ENCODE peak calls at places on chromosomes 2 and 18, in nine cellular contexts. One of them, this sample, is unnamed.

GRCh38 chr2:42618972-42619371 is 50.5 kb downstream of the MTA3 start:
- DNase-seq in brain microvascular endothelial cell: peak
- DNase-seq in PC-3: peak
- DNase-seq in sigmoid colon: no peak
- DNase-seq in HFFc6: peak
- DNase-seq in mucosa of descending colon: no peak
- DNase-seq in CD8-positive, alpha-beta T cell: no peak
- DNase-seq in neural progenitor cell: no peak
- DNase-seq in cardiac fibroblast: peak
- DNase-seq in this sample: peak

GRCh38 chr2:128414946-128415767 is 96.5 kb upstream of the HS6ST1 start:
- DNase-seq in mucosa of descending colon: no peak
- DNase-seq in brain microvascular endothelial cell: no peak
- DNase-seq in CD8-positive, alpha-beta T cell: no peak
- DNase-seq in sigmoid colon: no peak
- DNase-seq in PC-3: no peak
- DNase-seq in HFFc6: no peak
- DNase-seq in cardiac fibroblast: no peak
- DNase-seq in neural progenitor cell: no peak
- DNase-seq in this sample: no peak

GRCh38 chr18:42860011-42860410 is 255.5 kb downstream of the RIT2 start:
- DNase-seq in mucosa of descending colon: no peak
- DNase-seq in sigmoid colon: no peak
- DNase-seq in neural progenitor cell: no peak
- DNase-seq in CD8-positive, alpha-beta T cell: no peak
- DNase-seq in cardiac fibroblast: peak
- DNase-seq in HFFc6: no peak
- DNase-seq in brain microvascular endothelial cell: peak
- DNase-seq in PC-3: no peak
- DNase-seq in this sample: no peak

GRCh38 chr2:55493220-55493619 is 26.3 kb upstream of the CFAP36 start:
- DNase-seq in HFFc6: no peak
- DNase-seq in CD8-positive, alpha-beta T cell: no peak
- DNase-seq in brain microvascular endothelial cell: no peak
- DNase-seq in sigmoid colon: no peak
- DNase-seq in cardiac fibroblast: peak
- DNase-seq in neural progenitor cell: no peak
- DNase-seq in mucosa of descending colon: no peak
- DNase-seq in PC-3: peak
- DNase-seq in this sample: no peak

GRCh38 chr2:85998071-85998991 is 107.4 kb downstream of the POLR1A start:
- DNase-seq in sigmoid colon: peak
- DNase-seq in cardiac fibroblast: peak
- DNase-seq in neural progenitor cell: peak
- DNase-seq in HFFc6: peak
- DNase-seq in brain microvascular endothelial cell: peak
- DNase-seq in mucosa of descending colon: no peak
- DNase-seq in CD8-positive, alpha-beta T cell: no peak
- DNase-seq in PC-3: no peak
- DNase-seq in this sample: no peak

GRCh38 chr2:45285791-45286390 is 276.6 kb upstream of the SIX2 start:
- DNase-seq in PC-3: no peak
- DNase-seq in sigmoid colon: no peak
- DNase-seq in brain microvascular endothelial cell: peak
- DNase-seq in cardiac fibroblast: peak
- DNase-seq in mucosa of descending colon: no peak
- DNase-seq in CD8-positive, alpha-beta T cell: no peak
- DNase-seq in HFFc6: no peak
- DNase-seq in neural progenitor cell: no peak
- DNase-seq in this sample: no peak

GRCh38 chr2:39007875-39008504 is 112.9 kb downstream of the SOS1 start:
- DNase-seq in HFFc6: no peak
- DNase-seq in brain microvascular endothelial cell: no peak
- DNase-seq in neural progenitor cell: no peak
- DNase-seq in PC-3: no peak
- DNase-seq in mucosa of descending colon: no peak
- DNase-seq in cardiac fibroblast: no peak
- DNase-seq in CD8-positive, alpha-beta T cell: no peak
- DNase-seq in sigmoid colon: no peak
- DNase-seq in this sample: no peak

GRCh38 chr18:13823707-13824395 is at the start of gene MC5R:
- DNase-seq in HFFc6: no peak
- DNase-seq in mucosa of descending colon: no peak
- DNase-seq in brain microvascular endothelial cell: peak
- DNase-seq in PC-3: peak
- DNase-seq in CD8-positive, alpha-beta T cell: peak
- DNase-seq in sigmoid colon: no peak
- DNase-seq in cardiac fibroblast: peak
- DNase-seq in neural progenitor cell: peak
- DNase-seq in this sample: no peak

GRCh38 chr2:99957724-99958123 is 184.7 kb downstream of the AFF3 start:
- DNase-seq in sigmoid colon: no peak
- DNase-seq in brain microvascular endothelial cell: no peak
- DNase-seq in mucosa of descending colon: no peak
- DNase-seq in PC-3: no peak
- DNase-seq in CD8-positive, alpha-beta T cell: no peak
- DNase-seq in neural progenitor cell: no peak
- DNase-seq in HFFc6: peak
- DNase-seq in cardiac fibroblast: no peak
- DNase-seq in this sample: no peak

GRCh38 chr18:38077219-38077618 is 511.6 kb upstream of the CELF4 start:
- DNase-seq in cardiac fibroblast: no peak
- DNase-seq in HFFc6: no peak
- DNase-seq in mucosa of descending colon: no peak
- DNase-seq in sigmoid colon: no peak
- DNase-seq in neural progenitor cell: peak
- DNase-seq in brain microvascular endothelial cell: no peak
- DNase-seq in PC-3: no peak
- DNase-seq in CD8-positive, alpha-beta T cell: no peak
- DNase-seq in this sample: no peak

GRCh38 chr2:237546040-237546875 is 20.1 kb upstream of the PRLH start:
- DNase-seq in neural progenitor cell: no peak
- DNase-seq in CD8-positive, alpha-beta T cell: no peak
- DNase-seq in mucosa of descending colon: no peak
- DNase-seq in PC-3: no peak
- DNase-seq in brain microvascular endothelial cell: no peak
- DNase-seq in cardiac fibroblast: no peak
- DNase-seq in sigmoid colon: no peak
- DNase-seq in HFFc6: no peak
- DNase-seq in this sample: no peak

GRCh38 chr2:60555066-60555793 is 1.8 kb upstream of the BCL11A start:
- DNase-seq in neural progenitor cell: peak
- DNase-seq in mucosa of descending colon: peak
- DNase-seq in sigmoid colon: peak
- DNase-seq in CD8-positive, alpha-beta T cell: no peak
- DNase-seq in brain microvascular endothelial cell: no peak
- DNase-seq in PC-3: peak
- DNase-seq in cardiac fibroblast: peak
- DNase-seq in HFFc6: peak
- DNase-seq in this sample: no peak

GRCh38 chr2:10831387-10831985 is 18.9 kb upstream of the PDIA6 start:
- DNase-seq in PC-3: no peak
- DNase-seq in sigmoid colon: no peak
- DNase-seq in neural progenitor cell: no peak
- DNase-seq in mucosa of descending colon: no peak
- DNase-seq in HFFc6: no peak
- DNase-seq in CD8-positive, alpha-beta T cell: no peak
- DNase-seq in cardiac fibroblast: no peak
- DNase-seq in brain microvascular endothelial cell: no peak
- DNase-seq in this sample: no peak

GRCh38 chr2:20106746-20107145 is 55.3 kb upstream of the LAPTM4A start:
- DNase-seq in neural progenitor cell: peak
- DNase-seq in brain microvascular endothelial cell: no peak
- DNase-seq in PC-3: peak
- DNase-seq in CD8-positive, alpha-beta T cell: no peak
- DNase-seq in mucosa of descending colon: no peak
- DNase-seq in cardiac fibroblast: peak
- DNase-seq in HFFc6: no peak
- DNase-seq in sigmoid colon: no peak
- DNase-seq in this sample: no peak

GRCh38 chr2:178829299-178829698 is 22.1 kb upstream of the TTN start:
- DNase-seq in PC-3: no peak
- DNase-seq in sigmoid colon: no peak
- DNase-seq in cardiac fibroblast: no peak
- DNase-seq in brain microvascular endothelial cell: peak
- DNase-seq in HFFc6: no peak
- DNase-seq in CD8-positive, alpha-beta T cell: no peak
- DNase-seq in neural progenitor cell: no peak
- DNase-seq in mucosa of descending colon: no peak
- DNase-seq in this sample: no peak

GRCh38 chr2:8088810-8089209 is 593.0 kb upstream of the ID2 start:
- DNase-seq in PC-3: no peak
- DNase-seq in HFFc6: no peak
- DNase-seq in cardiac fibroblast: no peak
- DNase-seq in mucosa of descending colon: no peak
- DNase-seq in neural progenitor cell: no peak
- DNase-seq in sigmoid colon: no peak
- DNase-seq in CD8-positive, alpha-beta T cell: no peak
- DNase-seq in brain microvascular endothelial cell: no peak
- DNase-seq in this sample: no peak

GRCh38 chr2:163142618-163143017 is 304.1 kb upstream of the KCNH7 start:
- DNase-seq in CD8-positive, alpha-beta T cell: no peak
- DNase-seq in neural progenitor cell: no peak
- DNase-seq in brain microvascular endothelial cell: no peak
- DNase-seq in mucosa of descending colon: no peak
- DNase-seq in PC-3: no peak
- DNase-seq in cardiac fibroblast: no peak
- DNase-seq in sigmoid colon: no peak
- DNase-seq in HFFc6: no peak
- DNase-seq in this sample: no peak

GRCh38 chr2:130823886-130824491 is 12.7 kb upstream of the ARHGEF4 start:
- DNase-seq in PC-3: no peak
- DNase-seq in brain microvascular endothelial cell: no peak
- DNase-seq in HFFc6: no peak
- DNase-seq in sigmoid colon: no peak
- DNase-seq in CD8-positive, alpha-beta T cell: no peak
- DNase-seq in mucosa of descending colon: no peak
- DNase-seq in cardiac fibroblast: no peak
- DNase-seq in neural progenitor cell: no peak
- DNase-seq in this sample: no peak

GRCh38 chr2:160389875-160390274 is 103.7 kb downstream of the RBMS1 start:
- DNase-seq in mucosa of descending colon: no peak
- DNase-seq in brain microvascular endothelial cell: no peak
- DNase-seq in HFFc6: no peak
- DNase-seq in cardiac fibroblast: peak
- DNase-seq in CD8-positive, alpha-beta T cell: no peak
- DNase-seq in PC-3: no peak
- DNase-seq in sigmoid colon: no peak
- DNase-seq in neural progenitor cell: no peak
- DNase-seq in this sample: peak

DNA sequence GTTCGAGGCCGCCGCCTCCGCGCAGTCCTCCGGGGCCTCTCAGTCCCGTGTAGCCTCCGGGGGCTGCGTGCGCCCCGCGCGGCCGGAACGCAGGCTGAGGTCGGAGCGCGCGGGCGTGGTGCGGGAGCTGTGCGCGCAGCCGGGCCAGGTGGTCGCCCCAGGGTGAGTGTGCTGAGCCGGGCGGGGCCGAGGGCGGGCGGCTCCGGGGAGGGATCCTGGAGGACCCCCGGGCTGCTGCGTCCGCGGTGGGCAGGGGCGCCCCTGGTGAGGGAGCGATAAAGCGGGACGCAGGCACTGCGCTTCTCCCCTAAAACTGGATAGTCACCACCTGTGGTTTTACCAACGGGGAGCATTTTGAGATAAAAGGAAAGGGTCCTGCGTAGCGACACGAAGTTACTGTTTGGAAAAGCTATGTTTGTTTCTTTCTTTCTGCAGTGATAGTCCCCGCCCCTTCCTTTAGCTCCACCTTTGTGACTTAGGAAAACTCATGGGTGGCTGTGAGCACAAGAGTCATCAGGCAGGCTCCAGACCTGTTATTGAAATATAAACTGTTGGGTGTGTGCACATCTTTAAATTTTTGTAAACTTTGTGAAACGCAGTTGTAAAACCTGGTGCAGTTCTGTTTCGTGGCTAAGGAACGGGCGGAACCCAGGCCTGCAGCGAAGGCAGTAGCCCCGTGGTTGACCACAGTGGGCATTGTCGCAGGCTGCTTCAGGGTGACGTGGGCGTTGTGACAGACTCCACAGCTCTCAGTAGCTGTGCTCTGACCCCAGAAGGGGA is 687 bp downstream of the CTDP1 start:
- DNase-seq in CD8-positive, alpha-beta T cell: peak
- DNase-seq in sigmoid colon: no peak
- DNase-seq in neural progenitor cell: peak
- DNase-seq in HFFc6: peak
- DNase-seq in brain microvascular endothelial cell: peak
- DNase-seq in PC-3: peak
- DNase-seq in cardiac fibroblast: peak
- DNase-seq in mucosa of descending colon: peak
- DNase-seq in this sample: no peak
- TF ChIP-seq CTCF in CD8-positive, alpha-beta T cell: no peak
- TF ChIP-seq CTCF in sigmoid colon: no peak
- TF ChIP-seq CTCF in neural progenitor cell: peak
- TF ChIP-seq CTCF in HFFc6: peak
- TF ChIP-seq CTCF in brain microvascular endothelial cell: no peak
- TF ChIP-seq CTCF in PC-3: no peak
- TF ChIP-seq CTCF in cardiac fibroblast: no peak
- TF ChIP-seq CTCF in mucosa of descending colon: no peak
- TF ChIP-seq CTCF in this sample: no peak

GRCh38 chr18:7872569-7872968 is 305.5 kb downstream of the PTPRM start:
- DNase-seq in cardiac fibroblast: peak
- DNase-seq in sigmoid colon: no peak
- DNase-seq in mucosa of descending colon: no peak
- DNase-seq in neural progenitor cell: no peak
- DNase-seq in HFFc6: peak
- DNase-seq in PC-3: peak
- DNase-seq in CD8-positive, alpha-beta T cell: no peak
- DNase-seq in brain microvascular endothelial cell: peak
- DNase-seq in this sample: no peak
- TF ChIP-seq CTCF in cardiac fibroblast: peak
- TF ChIP-seq CTCF in sigmoid colon: no peak
- TF ChIP-seq CTCF in mucosa of descending colon: no peak
- TF ChIP-seq CTCF in neural progenitor cell: no peak
- TF ChIP-seq CTCF in HFFc6: peak
- TF ChIP-seq CTCF in PC-3: peak
- TF ChIP-seq CTCF in CD8-positive, alpha-beta T cell: no peak
- TF ChIP-seq CTCF in brain microvascular endothelial cell: peak
- TF ChIP-seq CTCF in this sample: peak

GRCh38 chr2:27441958-27442281 is 261 bp upstream of the KRTCAP3 start:
- DNase-seq in brain microvascular endothelial cell: no peak
- DNase-seq in sigmoid colon: no peak
- DNase-seq in cardiac fibroblast: no peak
- DNase-seq in neural progenitor cell: no peak
- DNase-seq in CD8-positive, alpha-beta T cell: no peak
- DNase-seq in mucosa of descending colon: no peak
- DNase-seq in PC-3: no peak
- DNase-seq in HFFc6: no peak
- DNase-seq in this sample: no peak
- TF ChIP-seq CTCF in brain microvascular endothelial cell: peak
- TF ChIP-seq CTCF in sigmoid colon: no peak
- TF ChIP-seq CTCF in cardiac fibroblast: no peak
- TF ChIP-seq CTCF in neural progenitor cell: no peak
- TF ChIP-seq CTCF in CD8-positive, alpha-beta T cell: no peak
- TF ChIP-seq CTCF in mucosa of descending colon: no peak
- TF ChIP-seq CTCF in PC-3: no peak
- TF ChIP-seq CTCF in HFFc6: no peak
- TF ChIP-seq CTCF in this sample: no peak

DNA sequence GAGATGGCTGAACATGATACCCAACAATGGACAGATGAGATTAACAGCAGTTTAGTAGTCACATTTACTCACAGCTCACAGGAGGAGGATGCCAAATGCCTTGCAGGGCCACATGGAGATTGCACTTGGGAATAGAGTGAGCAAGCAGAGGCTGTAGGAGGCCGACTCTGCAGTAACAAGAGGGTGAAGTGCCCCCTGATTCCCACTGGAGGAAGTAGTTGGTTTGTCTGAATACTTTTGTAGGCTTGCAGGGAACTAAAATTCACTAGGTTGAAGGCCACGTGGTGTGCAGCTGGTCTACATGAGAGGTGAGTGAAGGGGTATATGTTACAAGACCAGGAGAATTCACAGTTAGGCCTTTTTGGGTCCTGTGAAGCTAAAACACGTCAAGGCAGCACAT is 419.3 kb upstream of the TNP1 start:
- DNase-seq in PC-3: no peak
- DNase-seq in sigmoid colon: no peak
- DNase-seq in HFFc6: no peak
- DNase-seq in neural progenitor cell: no peak
- DNase-seq in cardiac fibroblast: peak
- DNase-seq in brain microvascular endothelial cell: peak
- DNase-seq in CD8-positive, alpha-beta T cell: no peak
- DNase-seq in mucosa of descending colon: no peak
- DNase-seq in this sample: no peak
- TF ChIP-seq CTCF in PC-3: no peak
- TF ChIP-seq CTCF in sigmoid colon: no peak
- TF ChIP-seq CTCF in HFFc6: no peak
- TF ChIP-seq CTCF in neural progenitor cell: no peak
- TF ChIP-seq CTCF in cardiac fibroblast: no peak
- TF ChIP-seq CTCF in brain microvascular endothelial cell: no peak
- TF ChIP-seq CTCF in CD8-positive, alpha-beta T cell: no peak
- TF ChIP-seq CTCF in mucosa of descending colon: no peak
- TF ChIP-seq CTCF in this sample: peak

This sample was measured in AG09309.